ENCODE peak calls at places on chromosomes 7 and 10, in six cellular contexts. S, B, K, Z, J and Q are unnamed samples.

GRCh38 chr7:69285856-69286255 is 312.4 kb upstream of the AUTS2 start:
- DNase-seq in S (no peak), B (no peak), K (no peak), Z (no peak), J (no peak), Q (no peak)

GRCh38 chr10:116947838-116948529 is 57.0 kb downstream of the SHTN1 start:
- DNase-seq in S (peak), B (no peak), K (no peak), Z (no peak), J (no peak), Q (no peak)

GRCh38 chr7:23349484-23350157 is 50.5 kb downstream of the MALSU1 start:
- DNase-seq in S (peak), B (no peak), K (no peak), Z (no peak), J (no peak), Q (no peak)

GRCh38 chr10:119640875-119641526 is 10.2 kb upstream of the BAG3 start:
- DNase-seq in S (no peak), B (no peak), K (no peak), Z (no peak), J (no peak), Q (no peak)

GRCh38 chr7:22565315-22565811 is 65.4 kb upstream of the STEAP1B start:
- DNase-seq in S (peak), B (no peak), K (no peak), Z (no peak), J (no peak), Q (peak)

GRCh38 chr7:6258440-6259182 is 13.8 kb downstream of the CYTH3 start:
- DNase-seq in S (no peak), B (no peak), K (no peak), Z (no peak), J (peak), Q (no peak)

GRCh38 chr10:18793951-18794350 is 134.7 kb downstream of the ARL5B start:
- DNase-seq in S (peak), B (no peak), K (no peak), Z (no peak), J (no peak), Q (no peak)

GRCh38 chr7:80614911-80615310 is 23.5 kb upstream of the CD36 start:
- DNase-seq in S (no peak), B (no peak), K (no peak), Z (no peak), J (no peak), Q (no peak)

GRCh38 chr7:131072505-131073091 is 255.1 kb upstream of the MKLN1 start:
- DNase-seq in S (no peak), B (no peak), K (no peak), Z (no peak), J (no peak), Q (no peak)

GRCh38 chr10:72068901-72069446 is 19.4 kb downstream of the SPOCK2 start:
- DNase-seq in S (no peak), B (no peak), K (no peak), Z (no peak), J (no peak), Q (no peak)

GRCh38 chr7:35253182-35253679 is 669 bp downstream of the TBX20 start:
- DNase-seq in S (no peak), B (no peak), K (no peak), Z (no peak), J (peak), Q (no peak)

GRCh38 chr7:40092152-40092551 is 42.3 kb downstream of the MPLKIP start:
- DNase-seq in S (no peak), B (no peak), K (no peak), Z (no peak), J (no peak), Q (no peak)

GRCh38 chr7:152103066-152103465 is 77.6 kb downstream of the GALNT11 start:
- DNase-seq in S (no peak), B (no peak), K (no peak), Z (no peak), J (no peak), Q (no peak)

GRCh38 chr7:45601094-45601493 is 26.9 kb downstream of the ADCY1 start:
- DNase-seq in S (no peak), B (no peak), K (peak), Z (no peak), J (peak), Q (no peak)

GRCh38 chr10:124000792-124001201 is 92.6 kb downstream of the CHST15 start:
- DNase-seq in S (no peak), B (no peak), K (no peak), Z (no peak), J (peak), Q (no peak)
- TF ChIP-seq CTCF in S (no peak), B (no peak), K (no peak), Z (no peak), J (no peak), Q (no peak)

GRCh38 chr7:78609281-78609680 is 810.7 kb downstream of the PHTF2 start:
- DNase-seq in S (no peak), B (no peak), K (no peak), Z (no peak), J (no peak), Q (no peak)

GRCh38 chr7:78605131-78605530 is 806.6 kb downstream of the PHTF2 start:
- DNase-seq in S (no peak), B (no peak), K (no peak), Z (no peak), J (no peak), Q (no peak)

GRCh38 chr7:78601728-78602127 is 803.2 kb downstream of the PHTF2 start:
- DNase-seq in S (no peak), B (no peak), K (no peak), Z (no peak), J (no peak), Q (no peak)

GRCh38 chr7:78607099-78607498 is 808.5 kb downstream of the PHTF2 start:
- DNase-seq in S (no peak), B (no peak), K (no peak), Z (no peak), J (no peak), Q (no peak)
- TF ChIP-seq CTCF in S (no peak), B (peak), K (no peak), Z (no peak), J (no peak), Q (no peak)

GRCh38 chr10:86314616-86315520 is 51.7 kb downstream of the GRID1 start:
- DNase-seq in S (no peak), B (no peak), K (no peak), Z (no peak), J (no peak), Q (peak)

GRCh38 chr10:86313621-86314041 is 53.0 kb downstream of the GRID1 start:
- DNase-seq in S (no peak), B (no peak), K (no peak), Z (no peak), J (no peak), Q (no peak)

GRCh38 chr10:86316990-86317389 is 49.6 kb downstream of the GRID1 start:
- DNase-seq in S (no peak), B (no peak), K (no peak), Z (no peak), J (no peak), Q (peak)

GRCh38 chr10:86316274-86316835 is 50.2 kb downstream of the GRID1 start:
- DNase-seq in S (no peak), B (no peak), K (no peak), Z (no peak), J (no peak), Q (peak)

GRCh38 chr10:86315543-86315942 is 51.1 kb downstream of the GRID1 start:
- DNase-seq in S (no peak), B (no peak), K (no peak), Z (no peak), J (no peak), Q (peak)
- TF ChIP-seq CTCF in S (no peak), B (no peak), K (no peak), Z (no peak), J (no peak), Q (no peak)

GRCh38 chr10:93773120-93773519 is 15.4 kb downstream of the LGI1 start:
- DNase-seq in S (no peak), B (no peak), K (no peak), Z (no peak), J (no peak), Q (no peak)

GRCh38 chr10:93771354-93771753 is 13.6 kb downstream of the LGI1 start:
- DNase-seq in S (no peak), B (no peak), K (no peak), Z (no peak), J (no peak), Q (no peak)

GRCh38 chr10:93777092-93777491 is 19.4 kb downstream of the LGI1 start:
- DNase-seq in S (no peak), B (no peak), K (no peak), Z (no peak), J (no peak), Q (no peak)

GRCh38 chr10:93773705-93774104 is 16.0 kb downstream of the LGI1 start:
- DNase-seq in S (no peak), B (no peak), K (no peak), Z (no peak), J (no peak), Q (no peak)

DNA sequence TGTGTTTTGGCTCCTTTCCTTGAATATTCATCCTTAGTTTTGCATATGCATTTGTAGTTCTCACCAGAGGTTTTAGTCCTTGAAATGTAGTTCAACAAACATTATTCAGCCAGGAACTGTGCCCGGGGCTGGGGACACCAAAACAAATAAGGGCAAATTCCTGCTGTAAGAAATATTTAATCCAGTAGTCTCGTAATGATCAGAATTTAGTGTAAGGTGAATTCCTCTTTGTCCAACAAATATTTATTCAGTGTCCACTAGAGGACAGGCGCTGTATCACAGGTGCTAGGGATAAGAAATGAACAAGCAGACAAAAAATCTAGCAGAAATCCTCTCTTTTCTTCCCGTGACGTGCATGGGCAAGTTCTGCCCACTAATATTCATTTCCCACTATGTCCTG is 17.6 kb downstream of the LGI1 start:
- DNase-seq in S (no peak), B (no peak), K (no peak), Z (no peak), J (no peak), Q (no peak)
- TF ChIP-seq CTCF in S (no peak), B (no peak), K (no peak), Z (no peak), J (no peak), Q (no peak)

GRCh38 chr10:61819208-61819607 is 82.3 kb upstream of the ARID5B start:
- DNase-seq in S (no peak), B (no peak), K (no peak), Z (no peak), J (no peak), Q (no peak)
- TF ChIP-seq CTCF in S (no peak), B (no peak), K (no peak), Z (no peak), J (no peak), Q (no peak)

GRCh38 chr7:630111-630511 is 96.4 kb upstream of the DNAAF5 start:
- DNase-seq in S (no peak), B (no peak), K (no peak), Z (no peak), J (no peak), Q (no peak)

GRCh38 chr7:631966-632830 is 94.3 kb upstream of the DNAAF5 start:
- DNase-seq in S (no peak), B (no peak), K (no peak), Z (no peak), J (no peak), Q (no peak)

GRCh38 chr7:632831-633210 is 93.7 kb upstream of the DNAAF5 start:
- DNase-seq in S (no peak), B (no peak), K (no peak), Z (no peak), J (no peak), Q (no peak)

GRCh38 chr7:630539-630938 is 96.0 kb upstream of the DNAAF5 start:
- DNase-seq in S (no peak), B (no peak), K (no peak), Z (no peak), J (no peak), Q (no peak)

DNA sequence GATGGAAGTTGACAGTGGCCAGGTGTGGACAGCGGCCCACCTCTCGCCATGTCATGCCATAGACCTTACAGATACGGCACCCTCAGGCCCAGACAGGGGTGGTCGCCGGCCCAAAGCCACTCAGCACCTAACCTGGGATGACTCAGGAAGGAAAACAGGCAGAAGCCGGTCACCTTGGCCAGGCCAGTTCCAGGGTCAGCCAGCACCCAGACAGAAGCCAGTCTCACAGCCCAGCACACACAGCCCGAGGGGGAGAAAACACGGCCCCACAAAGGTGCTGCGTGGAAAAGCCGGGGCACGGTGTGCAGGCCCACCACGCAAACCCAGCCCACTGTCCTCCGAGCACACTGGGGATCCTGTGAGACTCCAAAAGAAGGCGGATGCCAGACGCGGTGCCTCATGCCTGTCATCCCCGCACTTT is 95.2 kb upstream of the DNAAF5 start:
- DNase-seq in S (no peak), B (no peak), K (no peak), Z (no peak), J (no peak), Q (no peak)
- TF ChIP-seq CTCF in S (no peak), B (no peak), K (no peak), Z (no peak), J (no peak), Q (no peak)

DNA sequence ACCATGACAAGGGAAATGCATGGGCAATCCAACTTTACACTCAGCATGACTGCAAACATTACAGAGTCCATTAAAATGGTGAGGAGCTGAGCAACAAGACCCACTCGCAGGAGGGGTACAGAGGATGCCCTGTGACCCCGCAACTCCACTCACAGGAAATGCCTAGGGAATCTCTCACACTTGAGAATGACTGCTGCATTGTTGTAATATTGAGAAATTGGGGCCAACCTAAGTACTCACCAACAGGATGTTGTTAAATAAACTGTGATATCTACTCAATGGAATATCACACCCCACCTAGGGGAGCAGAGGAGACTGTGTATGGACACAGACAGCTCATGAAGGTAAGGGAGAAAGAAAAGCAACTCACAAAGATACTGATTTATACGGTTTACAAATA is 53.4 kb upstream of the CAMK2B start:
- DNase-seq in S (peak), B (no peak), K (no peak), Z (no peak), J (peak), Q (no peak)
- TF ChIP-seq CTCF in S (no peak), B (no peak), K (no peak), Z (no peak), J (no peak), Q (no peak)